ENCODE peak calls at places on chromosomes 13 and 19, in four cellular contexts. One of them, this sample, is unnamed.

GRCh38 chr13:49444517-49445395 is 682 bp downstream of the SETDB2 start:
- DNase-seq in activated naive CD4-positive, alpha-beta T cell: no peak
- DNase-seq in activated T-helper 1 cell treated with Interleukin-2 at 50 U/mL for 16 hours: no peak
- DNase-seq in H4: peak
- DNase-seq in this sample: peak

GRCh38 chr19:1487576-1488281 is 2.4 kb downstream of the PCSK4 start:
- DNase-seq in activated naive CD4-positive, alpha-beta T cell: no peak
- DNase-seq in activated T-helper 1 cell treated with Interleukin-2 at 50 U/mL for 16 hours: no peak
- DNase-seq in H4: no peak
- DNase-seq in this sample: no peak

GRCh38 chr19:3404324-3405260 is 38.2 kb downstream of the NFIC start:
- DNase-seq in activated naive CD4-positive, alpha-beta T cell: no peak
- DNase-seq in activated T-helper 1 cell treated with Interleukin-2 at 50 U/mL for 16 hours: no peak
- DNase-seq in H4: peak
- DNase-seq in this sample: no peak

GRCh38 chr13:113455384-113455783 is 2.1 kb upstream of the ADPRHL1 start:
- DNase-seq in activated naive CD4-positive, alpha-beta T cell: no peak
- DNase-seq in activated T-helper 1 cell treated with Interleukin-2 at 50 U/mL for 16 hours: no peak
- DNase-seq in H4: no peak
- DNase-seq in this sample: no peak

GRCh38 chr19:29421186-29421525 is 104.6 kb upstream of the VSTM2B start:
- DNase-seq in activated naive CD4-positive, alpha-beta T cell: no peak
- DNase-seq in activated T-helper 1 cell treated with Interleukin-2 at 50 U/mL for 16 hours: no peak
- DNase-seq in H4: no peak
- DNase-seq in this sample: no peak

GRCh38 chr13:90135558-90135957 is 1211.9 kb upstream of the MIR17HG start:
- DNase-seq in activated naive CD4-positive, alpha-beta T cell: no peak
- DNase-seq in activated T-helper 1 cell treated with Interleukin-2 at 50 U/mL for 16 hours: no peak
- DNase-seq in H4: no peak
- DNase-seq in this sample: no peak

GRCh38 chr13:99421758-99422555 is 79.3 kb upstream of the TM9SF2 start:
- DNase-seq in activated naive CD4-positive, alpha-beta T cell: no peak
- DNase-seq in activated T-helper 1 cell treated with Interleukin-2 at 50 U/mL for 16 hours: no peak
- DNase-seq in H4: no peak
- DNase-seq in this sample: no peak

GRCh38 chr13:75135325-75135825 is 346.6 kb downstream of the TBC1D4 start:
- DNase-seq in activated naive CD4-positive, alpha-beta T cell: no peak
- DNase-seq in activated T-helper 1 cell treated with Interleukin-2 at 50 U/mL for 16 hours: no peak
- DNase-seq in H4: peak
- DNase-seq in this sample: no peak

GRCh38 chr19:44925114-44925891 is 10.9 kb downstream of the APOC1 start:
- DNase-seq in activated naive CD4-positive, alpha-beta T cell: no peak
- DNase-seq in activated T-helper 1 cell treated with Interleukin-2 at 50 U/mL for 16 hours: no peak
- DNase-seq in H4: peak
- DNase-seq in this sample: no peak

GRCh38 chr19:17209126-17210036 is 5.8 kb upstream of the USE1 start:
- DNase-seq in activated naive CD4-positive, alpha-beta T cell: no peak
- DNase-seq in activated T-helper 1 cell treated with Interleukin-2 at 50 U/mL for 16 hours: no peak
- DNase-seq in H4: no peak
- DNase-seq in this sample: no peak

GRCh38 chr19:58409010-58409790 is 751 bp downstream of the ZNF584 start:
- DNase-seq in activated naive CD4-positive, alpha-beta T cell: no peak
- DNase-seq in activated T-helper 1 cell treated with Interleukin-2 at 50 U/mL for 16 hours: no peak
- DNase-seq in H4: no peak
- DNase-seq in this sample: peak

GRCh38 chr19:55053735-55054134 is 9.2 kb downstream of the RDH13 start:
- DNase-seq in activated naive CD4-positive, alpha-beta T cell: no peak
- DNase-seq in activated T-helper 1 cell treated with Interleukin-2 at 50 U/mL for 16 hours: no peak
- DNase-seq in H4: no peak
- DNase-seq in this sample: no peak

GRCh38 chr13:109785892-109786450 is 412 bp downstream of the IRS2 start:
- DNase-seq in activated naive CD4-positive, alpha-beta T cell: no peak
- DNase-seq in activated T-helper 1 cell treated with Interleukin-2 at 50 U/mL for 16 hours: no peak
- DNase-seq in H4: no peak
- DNase-seq in this sample: peak

GRCh38 chr19:33171916-33172359 is 22.2 kb upstream of the LRP3 start:
- DNase-seq in activated naive CD4-positive, alpha-beta T cell: no peak
- DNase-seq in activated T-helper 1 cell treated with Interleukin-2 at 50 U/mL for 16 hours: no peak
- DNase-seq in H4: peak
- DNase-seq in this sample: no peak

GRCh38 chr19:46232029-46232428 is 2.5 kb downstream of the IGFL1 start:
- DNase-seq in activated naive CD4-positive, alpha-beta T cell: no peak
- DNase-seq in activated T-helper 1 cell treated with Interleukin-2 at 50 U/mL for 16 hours: no peak
- DNase-seq in H4: no peak
- DNase-seq in this sample: no peak

GRCh38 chr13:65133094-65133493 is 2097.0 kb downstream of the PCDH9 start:
- DNase-seq in activated naive CD4-positive, alpha-beta T cell: no peak
- DNase-seq in activated T-helper 1 cell treated with Interleukin-2 at 50 U/mL for 16 hours: no peak
- DNase-seq in H4: peak
- DNase-seq in this sample: no peak

GRCh38 chr19:7869453-7869909 is 4.7 kb downstream of the PRR36 start:
- DNase-seq in activated naive CD4-positive, alpha-beta T cell: peak
- DNase-seq in activated T-helper 1 cell treated with Interleukin-2 at 50 U/mL for 16 hours: peak
- DNase-seq in H4: no peak
- DNase-seq in this sample: no peak

GRCh38 chr13:80309926-80310325 is 31.0 kb downstream of the SPRY2 start:
- DNase-seq in activated naive CD4-positive, alpha-beta T cell: no peak
- DNase-seq in activated T-helper 1 cell treated with Interleukin-2 at 50 U/mL for 16 hours: no peak
- DNase-seq in H4: no peak
- DNase-seq in this sample: no peak

GRCh38 chr13:20001351-20001750 is 42.8 kb downstream of the ZMYM2 start:
- DNase-seq in activated naive CD4-positive, alpha-beta T cell: no peak
- DNase-seq in activated T-helper 1 cell treated with Interleukin-2 at 50 U/mL for 16 hours: no peak
- DNase-seq in H4: no peak
- DNase-seq in this sample: no peak

GRCh38 chr19:10808937-10809655 is 26.9 kb downstream of the TMED1 start:
- DNase-seq in activated naive CD4-positive, alpha-beta T cell: no peak
- DNase-seq in activated T-helper 1 cell treated with Interleukin-2 at 50 U/mL for 16 hours: peak
- DNase-seq in H4: no peak
- DNase-seq in this sample: no peak

GRCh38 chr13:87975035-87975434 is 303.9 kb downstream of the SLITRK5 start:
- DNase-seq in activated naive CD4-positive, alpha-beta T cell: no peak
- DNase-seq in activated T-helper 1 cell treated with Interleukin-2 at 50 U/mL for 16 hours: no peak
- DNase-seq in H4: no peak
- DNase-seq in this sample: no peak

GRCh38 chr19:11478167-11479089 is 2.4 kb downstream of the ELAVL3 start:
- DNase-seq in activated naive CD4-positive, alpha-beta T cell: no peak
- DNase-seq in activated T-helper 1 cell treated with Interleukin-2 at 50 U/mL for 16 hours: no peak
- DNase-seq in H4: no peak
- DNase-seq in this sample: no peak

GRCh38 chr13:113933901-113934300 is 40.0 kb downstream of the C13orf46 start:
- DNase-seq in activated naive CD4-positive, alpha-beta T cell: no peak
- DNase-seq in activated T-helper 1 cell treated with Interleukin-2 at 50 U/mL for 16 hours: no peak
- DNase-seq in H4: no peak
- DNase-seq in this sample: no peak

GRCh38 chr19:12721656-12722565 is 1.8 kb downstream of the TNPO2 start:
- DNase-seq in activated naive CD4-positive, alpha-beta T cell: no peak
- DNase-seq in activated T-helper 1 cell treated with Interleukin-2 at 50 U/mL for 16 hours: peak
- DNase-seq in H4: peak
- DNase-seq in this sample: no peak

GRCh38 chr13:21326155-21327030 is 132.7 kb downstream of the ZDHHC20 start:
- DNase-seq in activated naive CD4-positive, alpha-beta T cell: no peak
- DNase-seq in activated T-helper 1 cell treated with Interleukin-2 at 50 U/mL for 16 hours: no peak
- DNase-seq in H4: no peak
- DNase-seq in this sample: no peak

This sample was measured in NCI-H1930.